ENCODE peak calls at places on chromosomes 11 and 22, in six cellular contexts. T is colonic mucosa; K is heart right ventricle; N is breast epithelium; O is CD8-positive, alpha-beta T cell; J is A549. E is an unnamed sample.

GRCh38 chr11:123729602-123730001 is 11.9 kb downstream of the ZNF202 start:
- DNase-seq in T (no peak), K (no peak), N (no peak), O (no peak), J (no peak), E (peak)

GRCh38 chr22:37077802-37078448 is 26.4 kb downstream of the KCTD17 start:
- DNase-seq in T (peak), K (no peak), N (no peak), O (peak), J (peak), E (peak)

GRCh38 chr11:128713595-128713994 is 19.7 kb downstream of the FLI1 start:
- DNase-seq in T (no peak), K (no peak), N (no peak), O (no peak), J (no peak), E (no peak)

GRCh38 chr22:39913886-39914285 is 13.0 kb downstream of the GRAP2 start:
- DNase-seq in T (no peak), K (no peak), N (no peak), O (no peak), J (no peak), E (no peak)

GRCh38 chr11:8810331-8811301 is 100.4 kb upstream of the AKIP1 start:
- DNase-seq in T (peak), K (peak), N (peak), O (no peak), J (no peak), E (peak)

GRCh38 chr11:93089474-93090102 is 108.2 kb downstream of the SLC36A4 start:
- DNase-seq in T (peak), K (no peak), N (no peak), O (no peak), J (peak), E (peak)

GRCh38 chr11:123429336-123429735 is 733 bp upstream of the GRAMD1B start:
- DNase-seq in T (no peak), K (no peak), N (no peak), O (no peak), J (no peak), E (peak)

GRCh38 chr11:92954003-92954402 is 15.4 kb upstream of the MTNR1B start:
- DNase-seq in T (no peak), K (no peak), N (no peak), O (no peak), J (no peak), E (no peak)

GRCh38 chr11:133064152-133064877 is 468.0 kb downstream of the OPCML start:
- DNase-seq in T (no peak), K (peak), N (peak), O (no peak), J (no peak), E (peak)

GRCh38 chr22:37569009-37569920 is 9.0 kb downstream of the CDC42EP1 start:
- DNase-seq in T (peak), K (no peak), N (no peak), O (no peak), J (no peak), E (no peak)

GRCh38 chr11:9112075-9112474 is 20.7 kb upstream of the SCUBE2 start:
- DNase-seq in T (no peak), K (no peak), N (no peak), O (no peak), J (no peak), E (no peak)

GRCh38 chr22:42493393-42493792 is 26.2 kb downstream of the RRP7A start:
- DNase-seq in T (no peak), K (no peak), N (no peak), O (no peak), J (no peak), E (no peak)

GRCh38 chr11:35486934-35487333 is 38.5 kb downstream of the PAMR1 start:
- DNase-seq in T (no peak), K (no peak), N (no peak), O (no peak), J (no peak), E (no peak)

GRCh38 chr22:46064236-46064965 is 85.9 kb upstream of the PPARA start:
- DNase-seq in T (no peak), K (no peak), N (peak), O (no peak), J (no peak), E (no peak)

GRCh38 chr11:94837317-94837716 is 69.2 kb downstream of the AMOTL1 start:
- DNase-seq in T (no peak), K (peak), N (no peak), O (no peak), J (no peak), E (no peak)

GRCh38 chr11:75475767-75476650 is 43.0 kb upstream of the KLHL35 start:
- DNase-seq in T (peak), K (peak), N (peak), O (no peak), J (no peak), E (peak)

GRCh38 chr11:114088836-114089235 is 29.3 kb downstream of the ZBTB16 start:
- DNase-seq in T (no peak), K (no peak), N (no peak), O (no peak), J (no peak), E (no peak)

GRCh38 chr22:46769191-46769675 is 6.8 kb downstream of the TBC1D22A start:
- DNase-seq in T (no peak), K (no peak), N (no peak), O (no peak), J (no peak), E (no peak)

GRCh38 chr22:45885941-45886395 is 91.0 kb downstream of the WNT7B start:
- DNase-seq in T (no peak), K (no peak), N (no peak), O (no peak), J (no peak), E (no peak)

DNA sequence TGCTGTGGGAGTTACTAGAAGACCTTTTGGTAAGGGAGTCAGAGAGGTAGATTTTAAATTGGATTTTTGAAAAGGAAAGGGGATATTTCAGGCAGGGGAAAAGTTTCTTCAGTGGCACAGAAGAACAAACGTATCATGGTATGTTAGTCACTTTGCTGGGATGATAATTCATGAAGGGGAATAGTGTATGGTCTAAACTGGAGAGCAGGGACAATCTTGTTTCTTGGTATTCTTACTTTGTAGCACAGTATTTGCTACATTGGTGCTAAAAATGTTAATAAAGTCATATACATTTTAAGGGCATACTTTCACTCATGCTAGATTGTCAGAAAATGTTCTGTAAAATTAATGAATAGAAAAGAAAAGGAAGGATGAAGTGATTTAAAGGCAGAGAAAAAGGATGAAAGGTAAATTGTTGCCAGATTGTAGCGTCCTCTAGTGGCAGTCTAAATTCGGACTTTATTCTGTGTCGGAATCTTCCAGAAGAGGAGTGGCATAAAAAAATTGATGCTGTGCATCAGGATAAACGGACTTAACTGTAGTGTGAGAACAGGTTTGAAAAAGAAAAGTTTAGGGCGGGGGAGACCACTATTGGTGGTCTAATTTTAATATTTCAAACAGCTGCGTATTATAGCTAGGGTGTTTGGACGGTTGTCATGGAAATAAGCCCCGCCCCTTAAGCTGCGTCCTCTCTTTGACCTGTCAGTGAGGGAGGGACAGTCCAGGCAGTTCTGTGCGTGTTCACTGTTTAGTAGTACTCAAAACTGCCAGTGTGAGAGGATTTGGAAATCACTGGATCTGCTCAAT is at the start of gene BCO2:
- DNase-seq in T (peak), K (peak), N (peak), O (peak), J (peak), E (peak)
- H3K4me3 ChIP-seq in T (peak), K (peak), N (peak), O (no peak), J (peak), E (peak)

DNA sequence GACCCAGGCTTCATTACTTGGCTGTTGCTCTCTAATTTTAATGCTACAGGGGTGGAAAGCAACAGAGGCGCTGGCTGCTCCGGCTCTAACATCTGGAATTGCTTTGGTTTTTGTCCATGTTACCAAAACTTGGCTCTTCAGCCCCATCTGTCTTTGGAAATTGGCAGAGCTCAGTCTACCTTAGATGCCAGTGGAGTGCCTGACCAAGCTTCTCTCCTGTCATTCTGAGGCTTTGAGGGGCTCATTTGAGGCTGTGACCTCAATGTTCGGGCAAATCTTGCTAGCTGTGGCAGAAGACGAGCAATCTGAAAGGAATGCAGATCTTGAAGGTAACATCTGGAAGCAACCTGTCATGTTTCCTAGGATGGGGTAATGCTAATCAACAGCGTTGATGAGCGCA is 409.5 kb upstream of the SYN3 start:
- DNase-seq in T (no peak), K (no peak), N (no peak), O (no peak), J (no peak), E (peak)
- TF ChIP-seq CTCF in T (no peak), K (no peak), N (no peak), O (no peak), J (no peak), E (peak)

GRCh38 chr11:78074756-78075155 is 4.9 kb downstream of the NDUFC2 start:
- DNase-seq in T (no peak), K (no peak), N (no peak), O (no peak), J (no peak), E (no peak)

GRCh38 chr11:78080084-78080817 is 589 bp upstream of the NDUFC2 start:
- DNase-seq in T (no peak), K (no peak), N (no peak), O (no peak), J (no peak), E (no peak)

GRCh38 chr11:78079232-78080083 is at the start of gene NDUFC2:
- DNase-seq in T (peak), K (peak), N (peak), O (peak), J (peak), E (peak)

GRCh38 chr11:78078218-78079167 is 1.2 kb downstream of the NDUFC2 start:
- DNase-seq in T (no peak), K (no peak), N (no peak), O (no peak), J (no peak), E (no peak)

DNA sequence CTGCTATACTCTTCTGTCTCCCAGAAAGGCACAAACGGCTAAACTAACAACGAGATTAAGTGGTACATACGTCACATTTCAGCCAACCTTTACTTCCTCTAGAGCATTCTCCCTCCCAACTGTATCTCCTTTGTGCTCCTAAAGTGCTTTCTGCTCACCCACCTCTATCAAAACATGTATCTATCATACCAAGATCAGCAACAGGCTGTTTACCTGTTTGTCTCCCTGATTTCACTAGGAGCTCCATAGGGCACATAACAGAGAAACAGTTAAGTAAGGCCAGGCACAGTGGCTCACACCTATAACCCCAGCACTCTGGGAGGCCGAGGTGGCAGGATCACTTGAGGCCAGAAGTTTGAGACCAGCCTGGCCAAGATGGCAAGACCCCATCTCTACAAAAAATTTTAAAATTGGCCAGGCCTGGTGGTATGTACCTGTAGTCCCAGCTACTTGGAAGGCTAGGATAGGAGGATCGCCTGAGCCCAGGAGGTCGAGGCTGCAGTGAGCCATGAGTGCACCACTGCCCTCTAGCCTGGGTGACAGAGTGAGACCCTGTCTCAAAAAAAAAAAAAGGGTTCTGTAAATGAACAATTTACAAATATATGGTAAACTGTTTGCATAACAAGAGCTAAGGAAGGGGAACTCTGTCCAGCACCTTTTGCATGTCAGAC is 2.8 kb downstream of the NDUFC2 start:
- DNase-seq in T (no peak), K (no peak), N (no peak), O (no peak), J (no peak), E (no peak)
- H3K4me3 ChIP-seq in T (no peak), K (no peak), N (no peak), O (no peak), J (no peak), E (no peak)

GRCh38 chr11:67582026-67582425 is 1.6 kb upstream of the GSTP1 start:
- DNase-seq in T (no peak), K (no peak), N (no peak), O (no peak), J (no peak), E (no peak)

GRCh38 chr11:67584205-67584880 is 731 bp downstream of the GSTP1 start:
- DNase-seq in T (peak), K (peak), N (peak), O (peak), J (no peak), E (peak)

GRCh38 chr11:67581469-67581868 is 2.1 kb upstream of the GSTP1 start:
- DNase-seq in T (peak), K (no peak), N (no peak), O (no peak), J (no peak), E (no peak)

GRCh38 chr11:67584881-67585873 is 1.6 kb downstream of the GSTP1 start:
- DNase-seq in T (no peak), K (no peak), N (no peak), O (no peak), J (no peak), E (no peak)

GRCh38 chr11:67583319-67584204 is at the start of gene GSTP1:
- DNase-seq in T (peak), K (peak), N (peak), O (peak), J (peak), E (peak)
- TF ChIP-seq CTCF in T (peak), K (peak), N (peak), O (peak), J (peak), E (peak)

GRCh38 chr11:1750481-1750839 is at the start of gene IFITM10:
- DNase-seq in T (no peak), K (no peak), N (no peak), O (no peak), J (no peak), E (no peak)
- H3K4me3 ChIP-seq in T (no peak), K (no peak), N (peak), O (no peak), J (peak), E (peak)

DNA sequence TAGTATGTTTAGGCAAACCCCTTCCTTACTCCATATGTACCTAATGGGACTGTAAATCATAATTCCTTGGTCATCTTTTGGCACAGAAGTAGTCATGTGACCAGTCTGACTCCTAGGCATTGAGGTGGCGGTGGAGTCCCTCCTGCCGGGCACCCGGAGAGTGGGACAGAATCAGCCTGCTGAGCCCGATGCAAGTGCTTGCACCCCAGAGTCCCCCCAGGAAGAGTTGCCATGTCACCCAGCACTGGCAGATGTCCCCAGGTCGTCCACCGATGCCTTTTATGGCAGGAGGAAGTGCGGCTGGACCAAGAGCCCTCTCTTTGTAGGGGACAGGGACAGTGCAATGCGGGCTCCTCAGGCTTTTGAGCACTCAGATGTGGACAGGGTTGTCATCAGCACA is 500.3 kb downstream of the NELL1 start:
- DNase-seq in T (no peak), K (no peak), N (no peak), O (no peak), J (no peak), E (no peak)
- TF ChIP-seq CTCF in T (no peak), K (no peak), N (no peak), O (no peak), J (no peak), E (no peak)

GRCh38 chr11:125903753-125904659 is at the start of gene DDX25:
- DNase-seq in T (no peak), K (no peak), N (no peak), O (peak), J (no peak), E (no peak)
- H3K4me3 ChIP-seq in T (peak), K (peak), N (peak), O (peak), J (peak), E (peak)

E was measured in AG10803.